ENCODE peak calls at places on chromosomes 1 and 21, in four cellular contexts. F, A, W and D are unnamed samples.

GRCh38 chr1:53572061-53572801 is 113.0 kb downstream of the DMRTB1 start:
- DNase-seq in W (no peak), F (peak; percentile 53), A (no peak), D (no peak)

GRCh38 chr21:42678118-42678430 is 24.7 kb downstream of the PDE9A start:
- DNase-seq in A (no peak), F (no peak), W (no peak), D (no peak)

GRCh38 chr1:240914506-240914905 is 302.6 kb upstream of the GREM2 start:
- DNase-seq in F (no peak), A (no peak), W (no peak), D (no peak)

GRCh38 chr1:11280719-11281376 is 7.8 kb downstream of the UBIAD1 start:
- DNase-seq in W (no peak), F (no peak), A (no peak), D (no peak)

GRCh38 chr1:117339866-117340357 is 27.3 kb upstream of the MAN1A2 start:
- DNase-seq in W (no peak), F (peak; percentile 44), A (no peak), D (no peak)

GRCh38 chr1:60419023-60419422 is 345.5 kb upstream of the C1orf87 start:
- DNase-seq in F (no peak), W (no peak), A (no peak), D (no peak)

GRCh38 chr1:168621356-168621755 is 45.0 kb downstream of the XCL1 start:
- DNase-seq in W (no peak), F (no peak), A (no peak), D (no peak)

GRCh38 chr1:235639586-235640205 is 9.9 kb downstream of the GNG4 start:
- DNase-seq in F (no peak), A (no peak), W (no peak), D (no peak)

GRCh38 chr21:44763050-44763378 is 38.6 kb downstream of the UBE2G2 start:
- DNase-seq in A (no peak), W (no peak), F (no peak), D (no peak)

GRCh38 chr21:32599146-32599925 is 12.8 kb downstream of the CFAP298 start:
- DNase-seq in A (no peak), F (peak; percentile 56), W (no peak), D (no peak)

GRCh38 chr1:221246628-221247027 is 367.4 kb downstream of the HLX start:
- DNase-seq in F (no peak), A (no peak), W (no peak), D (no peak)

GRCh38 chr1:39752703-39753102 is 14.0 kb downstream of the PPIE start:
- DNase-seq in F (no peak), A (no peak), W (no peak), D (no peak)

GRCh38 chr1:240100351-240100750 is 8.7 kb downstream of the FMN2 start:
- DNase-seq in W (no peak), F (no peak), A (no peak), D (no peak)

GRCh38 chr1:98256700-98257099 is 335.9 kb upstream of the DPYD start:
- DNase-seq in F (no peak), W (no peak), A (no peak), D (no peak)

GRCh38 chr1:70871790-70872189 is 175.8 kb downstream of the PTGER3 start:
- DNase-seq in A (no peak), W (no peak), F (no peak), D (no peak)

GRCh38 chr21:30340714-30341573 is 3.5 kb upstream of the KRTAP27-1 start:
- DNase-seq in W (peak; percentile 51), F (peak; percentile 53), A (no peak), D (no peak)

GRCh38 chr21:41636636-41637625 is 129.0 kb upstream of the TMPRSS2 start:
- DNase-seq in W (no peak), F (no peak), A (no peak), D (no peak)

GRCh38 chr1:61318319-61319125 is 236.2 kb downstream of the NFIA start:
- DNase-seq in F (no peak), A (no peak), W (peak; percentile 62), D (peak; percentile 72)

GRCh38 chr1:66265796-66266195 is 268.2 kb upstream of the SGIP1 start:
- DNase-seq in W (no peak), A (no peak), F (no peak), D (no peak)

GRCh38 chr1:7366955-7367665 is 404.0 kb upstream of the VAMP3 start:
- DNase-seq in F (no peak), W (no peak), A (peak; percentile 47), D (no peak)

GRCh38 chr1:4962836-4963235 is 308.4 kb downstream of the AJAP1 start:
- DNase-seq in A (no peak), F (no peak), W (no peak), D (no peak)

GRCh38 chr1:246506785-246507639 is at the start of gene SMYD3:
- DNase-seq in A (peak; percentile 76), F (peak; percentile 86), W (peak; percentile 11), D (no peak)

GRCh38 chr1:60977661-60978060 is 104.7 kb upstream of the NFIA start:
- DNase-seq in A (no peak), W (no peak), F (no peak), D (no peak)

GRCh38 chr1:56502700-56503245 is 76.6 kb downstream of the PLPP3 start:
- DNase-seq in F (no peak), W (no peak), A (no peak), D (no peak)

GRCh38 chr1:11804666-11805453 is 904 bp downstream of the MTHFR start:
- DNase-seq in A (peak; percentile 68), F (no peak), W (peak; percentile 51), D (no peak)

GRCh38 chr1:245361056-245361455 is 206.3 kb downstream of the KIF26B start:
- DNase-seq in F (no peak), A (no peak), W (no peak), D (no peak)

GRCh38 chr1:229640455-229640854 is 14.4 kb downstream of the URB2 start:
- DNase-seq in A (no peak), F (no peak), W (no peak), D (no peak)

GRCh38 chr1:165407398-165407797 is 37.5 kb downstream of the RXRG start:
- DNase-seq in W (no peak), F (no peak), A (no peak), D (no peak)

GRCh38 chr1:52403566-52404115 is 582 bp downstream of the ORC1 start:
- DNase-seq in A (no peak), W (no peak), F (peak; percentile 14), D (no peak)

GRCh38 chr1:13830616-13831280 is 130.8 kb downstream of the PRDM2 start:
- DNase-seq in A (peak; percentile 71), W (no peak), F (no peak), D (peak; percentile 67)

GRCh38 chr1:154718566-154718965 is 110.6 kb upstream of the ADAR start:
- DNase-seq in A (no peak), W (no peak), F (no peak), D (no peak)
- H3K27ac ChIP-seq in A (no peak overlapping the region), W (no peak overlapping the region), F (no peak overlapping the region), D (no peak overlapping the region)

GRCh38 chr1:63190171-63190570 is 132.2 kb upstream of the FOXD3 start:
- DNase-seq in W (no peak), F (no peak), A (no peak), D (no peak)

GRCh38 chr1:63189677-63190076 is 132.7 kb upstream of the FOXD3 start:
- DNase-seq in F (no peak), W (no peak), A (no peak), D (no peak)
- TF ChIP-seq CTCF in F (peak; percentile 38), W (no peak), A (no peak), D (no peak)

GRCh38 chr21:17334478-17334877 is 178.4 kb upstream of the CXADR start:
- DNase-seq in A (no peak), W (no peak), F (no peak), D (no peak)
- H3K27ac ChIP-seq in A (no peak overlapping the region), W (no peak overlapping the region), F (no peak overlapping the region), D (no peak overlapping the region)

DNA sequence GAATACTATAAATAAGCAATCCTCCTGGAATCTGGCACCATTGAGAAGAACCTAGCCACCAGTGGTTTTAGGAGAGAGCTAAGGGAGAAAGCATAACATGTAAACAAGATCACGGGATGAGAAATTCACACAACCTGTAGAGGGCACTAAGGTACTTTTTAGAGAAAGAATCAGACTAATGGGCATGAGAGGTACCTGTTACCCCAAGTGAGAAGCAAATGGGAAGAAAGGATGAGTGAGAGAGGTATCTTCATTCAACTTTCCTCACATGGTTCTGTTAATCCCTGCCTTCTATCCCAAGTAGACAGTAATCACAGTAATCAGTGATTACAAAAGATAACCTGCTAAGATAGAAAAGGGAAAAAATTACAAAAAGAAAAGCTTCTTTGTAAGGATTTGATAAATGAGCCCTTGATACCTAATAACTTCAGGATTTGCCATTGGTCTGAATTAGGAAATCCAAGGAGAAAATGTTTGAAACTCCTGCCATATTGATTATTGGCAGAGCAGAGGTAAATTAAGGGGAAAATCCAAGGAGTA is 251.1 kb upstream of the ADGRL2 start:
- DNase-seq in W (no peak), A (no peak), F (peak; percentile 22), D (no peak)
- TF ChIP-seq CTCF in W (no peak), A (peak; percentile 65), F (peak; percentile 55), D (peak; percentile 27)